ENCODE peak calls at places on chromosomes 2 and 18, in seven cellular contexts. X, J, H, O, G, L and W are unnamed samples. For H3K27me3, the result is how much of the 10 kb centered on the place peaks cover.

GRCh38 chr2:222423632-222424280 is 587 bp upstream of the SGPP2 start:
- DNase-seq in X (peak), J (no peak), H (no peak), O (peak), G (no peak), L (no peak), W (no peak)

GRCh38 chr2:46955764-46956163 is 40.2 kb upstream of the MCFD2 start:
- DNase-seq in X (no peak), J (no peak), H (no peak), O (no peak), G (no peak), L (no peak), W (no peak)

GRCh38 chr2:158518083-158518482 is 61.3 kb downstream of the PKP4 start:
- DNase-seq in X (no peak), J (no peak), H (no peak), O (no peak), G (no peak), L (no peak), W (no peak)

GRCh38 chr18:74468547-74469014 is 11.5 kb upstream of the DIPK1C start:
- DNase-seq in X (no peak), J (no peak), H (no peak), O (no peak), G (no peak), L (no peak), W (no peak)

GRCh38 chr2:15764683-15765011 is 173.0 kb downstream of the DDX1 start:
- DNase-seq in X (no peak), J (no peak), H (no peak), O (peak), G (no peak), L (no peak), W (no peak)

GRCh38 chr2:240458044-240458899 is 22.8 kb downstream of the GPC1 start:
- DNase-seq in X (no peak), J (no peak), H (no peak), O (no peak), G (no peak), L (no peak), W (no peak)

GRCh38 chr2:195763866-195764265 is 106.8 kb downstream of the SLC39A10 start:
- DNase-seq in X (no peak), J (no peak), H (no peak), O (no peak), G (no peak), L (no peak), W (no peak)

GRCh38 chr2:232447638-232448472 is 8.1 kb upstream of the ALPI start:
- DNase-seq in X (no peak), J (peak), H (no peak), O (peak), G (no peak), L (no peak), W (no peak)

GRCh38 chr2:85902496-85902895 is 13.7 kb upstream of the ST3GAL5 start:
- DNase-seq in X (no peak), J (no peak), H (no peak), O (no peak), G (no peak), L (no peak), W (no peak)

GRCh38 chr18:13501896-13502295 is 224.5 kb downstream of the FAM210A start:
- DNase-seq in X (peak), J (no peak), H (no peak), O (no peak), G (no peak), L (no peak), W (no peak)

GRCh38 chr2:31138037-31138962 is at the start of gene GALNT14:
- DNase-seq in X (no peak), J (peak), H (no peak), O (peak), G (no peak), L (no peak), W (no peak)

GRCh38 chr2:213016984-213017351 is 134.4 kb downstream of the IKZF2 start:
- DNase-seq in X (no peak), J (no peak), H (no peak), O (no peak), G (no peak), L (no peak), W (no peak)

GRCh38 chr18:5142859-5143258 is 54.2 kb downstream of the AKAIN1 start:
- DNase-seq in X (no peak), J (no peak), H (no peak), O (no peak), G (no peak), L (no peak), W (no peak)

GRCh38 chr2:237299897-237300296 is 114.1 kb downstream of the COL6A3 start:
- DNase-seq in X (no peak), J (no peak), H (no peak), O (no peak), G (no peak), L (peak), W (no peak)

GRCh38 chr2:233063269-233063975 is 3.3 kb downstream of the INPP5D start:
- DNase-seq in X (peak), J (no peak), H (no peak), O (peak), G (peak), L (no peak), W (no peak)

GRCh38 chr2:58913082-58913726 is 672.1 kb upstream of the FANCL start:
- DNase-seq in X (no peak), J (no peak), H (no peak), O (no peak), G (no peak), L (no peak), W (no peak)

GRCh38 chr18:61595615-61596014 is 262.4 kb downstream of the CDH20 start:
- DNase-seq in X (no peak), J (no peak), H (no peak), O (no peak), G (no peak), L (no peak), W (no peak)

GRCh38 chr2:177273456-177273855 is 8.9 kb upstream of the NFE2L2 start:
- DNase-seq in X (no peak), J (no peak), H (no peak), O (no peak), G (no peak), L (no peak), W (no peak)

GRCh38 chr2:147594038-147594437 is 250.8 kb upstream of the ACVR2A start:
- DNase-seq in X (no peak), J (no peak), H (no peak), O (no peak), G (no peak), L (no peak), W (no peak)

GRCh38 chr2:142112648-142113278 is 18.1 kb downstream of the LRP1B start:
- DNase-seq in X (no peak), J (no peak), H (no peak), O (no peak), G (no peak), L (peak), W (no peak)
- TF ChIP-seq SIN3A in X (no peak), J (no peak), H (no peak), O (no peak), G (no peak), L (no peak), W (no peak)

DNA sequence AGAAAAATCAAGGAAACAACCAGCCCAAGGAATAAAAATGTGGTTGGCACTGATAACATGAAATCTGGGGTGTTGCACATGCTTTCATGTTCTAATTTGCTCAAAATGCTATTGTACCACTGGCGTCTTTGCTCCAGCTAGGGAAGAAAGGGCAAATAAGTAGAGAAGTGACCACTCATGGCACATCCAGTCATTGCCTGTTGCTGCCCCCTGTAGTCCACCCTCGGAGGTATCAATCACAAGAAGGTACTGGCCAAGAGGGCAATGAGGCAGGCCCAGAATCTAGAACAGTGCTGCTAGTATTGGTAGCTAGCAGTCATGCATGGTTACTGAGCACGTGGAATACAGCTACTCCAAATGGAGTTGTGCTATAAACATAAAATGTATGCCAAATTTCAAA is 213.4 kb downstream of the CDCA7 start:
- DNase-seq in X (no peak), J (peak), H (peak), O (peak), G (peak), L (peak), W (no peak)
- H3K27me3 ChIP-seq in X (under half), J (under half), H (under half), O (under half), G (under half), L (under half), W (under half)

DNA sequence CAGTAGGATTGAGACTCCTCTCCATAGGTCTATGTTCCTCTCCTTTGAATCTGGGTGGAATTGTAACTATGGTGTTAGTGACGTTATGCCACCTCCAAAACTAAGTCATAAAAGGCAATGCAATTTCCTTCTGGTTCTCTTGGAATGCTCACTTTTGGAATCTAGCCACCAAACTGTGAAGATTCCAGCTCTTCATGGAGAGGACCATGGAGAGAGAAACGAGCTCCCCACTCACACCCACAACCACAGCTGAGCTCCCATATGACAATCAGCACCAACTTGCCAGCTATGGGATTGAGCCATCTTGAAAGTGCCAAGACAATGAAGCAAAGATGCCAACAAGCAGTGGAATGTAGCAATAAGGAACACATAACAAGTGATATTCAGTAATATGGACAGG is 10.0 kb upstream of the DNAJC27 start:
- DNase-seq in X (no peak), J (no peak), H (no peak), O (no peak), G (no peak), L (no peak), W (no peak)
- TF ChIP-seq SIN3A in X (no peak), J (no peak), H (no peak), O (no peak), G (no peak), L (no peak), W (no peak)

GRCh38 chr2:18558458-18558857 is 2.0 kb downstream of the RDH14 start:
- DNase-seq in X (no peak), J (no peak), H (no peak), O (no peak), G (no peak), L (no peak), W (no peak)

GRCh38 chr2:18559531-18559930 is 922 bp downstream of the RDH14 start:
- DNase-seq in X (no peak), J (peak), H (no peak), O (no peak), G (peak), L (no peak), W (no peak)

GRCh38 chr2:18557121-18557520 is 3.3 kb downstream of the RDH14 start:
- DNase-seq in X (no peak), J (no peak), H (no peak), O (no peak), G (no peak), L (no peak), W (no peak)

GRCh38 chr2:18559941-18560796 is at the start of gene RDH14:
- DNase-seq in X (peak), J (peak), H (peak), O (peak), G (peak), L (peak), W (peak)

DNA sequence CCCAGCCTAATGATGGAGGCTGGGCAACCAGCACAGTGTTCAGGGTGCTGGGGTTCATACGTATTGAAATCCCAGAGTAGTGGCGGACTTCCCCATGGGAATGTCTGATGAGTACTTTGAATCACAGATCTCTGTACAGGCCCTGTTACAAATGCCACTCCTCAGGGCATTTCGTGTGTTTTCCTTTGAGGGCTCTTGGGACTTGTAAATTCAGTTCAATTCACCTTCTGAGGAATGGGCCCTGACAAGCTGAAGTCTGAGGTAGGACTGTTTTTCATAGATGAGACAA is 288 bp upstream of the RDH14 start:
- DNase-seq in X (no peak), J (no peak), H (no peak), O (no peak), G (no peak), L (no peak), W (no peak)
- H3K27me3 ChIP-seq in X (under half), J (under half), H (under half), O (under half), G (under half), L (under half), W (under half)

DNA sequence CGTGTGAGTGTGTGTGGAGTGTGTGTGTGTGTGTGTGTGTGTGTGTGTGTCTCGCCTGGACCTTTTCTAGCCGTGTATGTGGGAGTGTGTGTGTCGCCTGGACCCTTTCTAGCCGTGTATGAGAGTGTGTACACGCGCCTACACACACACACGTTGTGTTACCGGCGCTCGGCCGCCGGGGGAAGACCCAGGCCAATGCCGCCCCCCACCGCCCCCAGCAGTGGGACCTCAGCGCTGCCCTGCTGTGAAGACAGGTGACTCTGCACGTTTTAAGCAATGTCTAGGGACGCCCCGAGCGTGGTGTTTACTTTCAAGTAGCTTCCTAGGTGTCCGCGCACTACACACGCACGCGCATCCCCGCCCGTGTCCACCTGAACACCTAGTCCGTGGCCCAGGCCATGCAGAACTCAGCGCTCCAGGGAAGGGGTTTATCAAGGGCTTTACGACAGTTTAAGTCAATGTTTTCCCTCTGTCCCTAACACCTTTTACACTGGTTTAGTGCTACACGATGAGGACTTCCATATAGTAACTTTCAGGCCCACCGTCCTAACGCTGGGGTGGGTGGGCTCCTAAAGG is 1.2 kb upstream of the BCL2 start:
- DNase-seq in X (no peak), J (peak), H (peak), O (peak), G (peak), L (no peak), W (no peak)
- TF ChIP-seq SIN3A in X (no peak), J (no peak), H (no peak), O (peak), G (no peak), L (no peak), W (no peak)

GRCh38 chr2:3059111-3059990 is 318.3 kb downstream of the EIPR1 start:
- DNase-seq in X (no peak), J (no peak), H (no peak), O (no peak), G (no peak), L (no peak), W (no peak)
- H3K27me3 ChIP-seq in X (under half), J (under half), H (under half), O (under half), G (under half), L (under half), W (under half)

GRCh38 chr2:11811036-11811654 is 64.7 kb downstream of the LPIN1 start:
- DNase-seq in X (no peak), J (no peak), H (no peak), O (no peak), G (no peak), L (no peak), W (no peak)

GRCh38 chr2:11810237-11810977 is 64.0 kb downstream of the LPIN1 start:
- DNase-seq in X (no peak), J (no peak), H (no peak), O (no peak), G (no peak), L (no peak), W (no peak)

GRCh38 chr2:11814979-11815510 is 68.6 kb downstream of the LPIN1 start:
- DNase-seq in X (no peak), J (no peak), H (no peak), O (no peak), G (no peak), L (no peak), W (no peak)

GRCh38 chr2:11812466-11813100 is 66.2 kb downstream of the LPIN1 start:
- DNase-seq in X (no peak), J (no peak), H (no peak), O (no peak), G (no peak), L (no peak), W (no peak)

GRCh38 chr2:11813951-11814350 is 67.5 kb downstream of the LPIN1 start:
- DNase-seq in X (no peak), J (no peak), H (no peak), O (no peak), G (no peak), L (no peak), W (no peak)
- TF ChIP-seq SIN3A in X (no peak), J (no peak), H (no peak), O (no peak), G (no peak), L (no peak), W (no peak)

GRCh38 chr2:96119981-96120720 is 3.8 kb upstream of the ADRA2B start:
- DNase-seq in X (no peak), J (no peak), H (no peak), O (no peak), G (no peak), L (no peak), W (no peak)
- H3K27me3 ChIP-seq in X (under half), J (under half), H (under half), O (under half), G (under half), L (under half), W (under half)

GRCh38 chr18:9380571-9381390 is 46.2 kb downstream of the TWSG1 start:
- DNase-seq in X (no peak), J (no peak), H (no peak), O (no peak), G (no peak), L (no peak), W (no peak)
- TF ChIP-seq SIN3A in X (no peak), J (no peak), H (no peak), O (no peak), G (no peak), L (no peak), W (no peak)